ENCODE peak calls at places on chromosomes 5 and 9, in eight cellular contexts. J is AG10803; P is fibroblast of pulmonary artery; O is fibroblast of mammary gland; C is lung; Z is lower leg skin; B is CD8-positive, alpha-beta T cell; S is heart left ventricle. M is an unnamed sample.

GRCh38 chr5:26569241-26569928 is 469.0 kb downstream of the CDH9 start:
- DNase-seq in S (peak), P (no peak), C (no peak), J (no peak), B (no peak), O (no peak), Z (no peak), M (no peak)

GRCh38 chr9:133677126-133678010 is 41.2 kb downstream of the DBH start:
- DNase-seq in B (peak), J (no peak), Z (no peak), O (no peak), P (no peak), S (no peak), C (no peak), M (no peak)

GRCh38 chr9:135239769-135240141 is 152.3 kb downstream of the OLFM1 start:
- DNase-seq in B (no peak), O (no peak), C (no peak), J (no peak), S (no peak), Z (no peak), P (no peak), M (no peak)

GRCh38 chr5:885127-885442 is 7.5 kb downstream of the BRD9 start:
- DNase-seq in C (no peak), Z (no peak), B (no peak), J (no peak), O (no peak), P (no peak), S (no peak), M (no peak)

GRCh38 chr5:141172381-141173204 is at the start of gene PCDHB7:
- DNase-seq in C (no peak), B (peak), P (peak), Z (no peak), O (peak), J (peak), S (no peak), M (no peak)

GRCh38 chr5:179284751-179285191 is 60.5 kb downstream of the ADAMTS2 start:
- DNase-seq in Z (no peak), C (no peak), S (no peak), B (no peak), P (no peak), O (peak), J (no peak), M (no peak)

GRCh38 chr9:4750021-4750673 is 9.1 kb upstream of the AK3 start:
- DNase-seq in B (no peak), Z (no peak), S (no peak), O (peak), J (peak), C (no peak), P (peak), M (no peak)

GRCh38 chr9:2711716-2712115 is 5.6 kb upstream of the KCNV2 start:
- DNase-seq in P (no peak), B (no peak), Z (no peak), S (no peak), J (no peak), C (no peak), O (no peak), M (no peak)

GRCh38 chr5:116272281-116272941 is 187.6 kb downstream of the COMMD10 start:
- DNase-seq in O (peak), B (no peak), P (peak), C (no peak), J (peak), S (no peak), Z (peak), M (no peak)

GRCh38 chr9:16715404-16715803 is 155.1 kb downstream of the BNC2 start:
- DNase-seq in B (no peak), J (peak), O (peak), S (no peak), Z (no peak), C (no peak), P (peak), M (no peak)

GRCh38 chr9:88979021-88979420 is 12.2 kb upstream of the S1PR3 start:
- DNase-seq in Z (no peak), P (no peak), C (no peak), J (peak), O (no peak), B (no peak), S (no peak), M (no peak)

GRCh38 chr9:1386420-1386819 is 336.3 kb downstream of the DMRT2 start:
- DNase-seq in Z (no peak), J (no peak), B (no peak), O (no peak), C (no peak), P (no peak), S (no peak), M (no peak)

GRCh38 chr5:153784277-153784676 is 254.4 kb downstream of the FAM114A2 start:
- DNase-seq in P (no peak), O (peak), J (no peak), B (no peak), C (no peak), Z (no peak), S (no peak), M (no peak)

GRCh38 chr9:81632599-81632998 is 56.7 kb downstream of the TLE1 start:
- DNase-seq in J (peak), Z (no peak), S (no peak), B (no peak), O (peak), C (no peak), P (peak), M (no peak)

GRCh38 chr9:107087256-107087655 is 195.8 kb upstream of the RAD23B start:
- DNase-seq in B (no peak), C (no peak), O (no peak), J (peak), Z (no peak), S (no peak), P (peak), M (no peak)

GRCh38 chr5:151612689-151613427 is 21.7 kb upstream of the FAT2 start:
- DNase-seq in P (no peak), C (no peak), O (no peak), B (no peak), Z (no peak), J (no peak), S (no peak), M (no peak)

GRCh38 chr9:117757566-117757965 is 53.4 kb downstream of the TLR4 start:
- DNase-seq in O (no peak), C (no peak), P (no peak), Z (no peak), B (no peak), S (no peak), J (no peak), M (no peak)

GRCh38 chr9:113238859-113239231 is 17.5 kb downstream of the SLC31A1 start:
- DNase-seq in S (no peak), P (peak), B (no peak), J (peak), C (no peak), O (peak), Z (no peak), M (no peak)
- H3K4me3 ChIP-seq in S (no peak), P (no peak), B (no peak), J (no peak), C (no peak), O (no peak), Z (no peak), M (no peak)

GRCh38 chr5:5881294-5881693 is 458.8 kb downstream of the ICE1 start:
- DNase-seq in O (no peak), S (no peak), B (no peak), J (no peak), Z (no peak), P (no peak), C (no peak), M (no peak)
- TF ChIP-seq CTCF in O (no peak), S (no peak), B (no peak), J (no peak), Z (no peak), P (no peak), C (no peak), M (no peak)

GRCh38 chr5:72721844-72722243 is 94.6 kb upstream of the TNPO1 start:
- DNase-seq in C (no peak), S (no peak), J (no peak), O (no peak), B (no peak), Z (no peak), P (no peak), M (no peak)

GRCh38 chr5:72723584-72723983 is 92.9 kb upstream of the TNPO1 start:
- DNase-seq in S (no peak), O (peak), P (no peak), B (no peak), C (no peak), Z (no peak), J (no peak), M (no peak)

GRCh38 chr5:72720205-72720604 is 96.3 kb upstream of the TNPO1 start:
- DNase-seq in B (no peak), J (no peak), S (no peak), P (peak), Z (no peak), C (no peak), O (no peak), M (no peak)

GRCh38 chr5:72722792-72723402 is 93.6 kb upstream of the TNPO1 start:
- DNase-seq in Z (no peak), S (no peak), P (no peak), C (no peak), B (no peak), J (no peak), O (no peak), M (no peak)
- H3K4me3 ChIP-seq in Z (no peak), S (no peak), P (no peak), C (no peak), B (no peak), J (no peak), O (no peak), M (no peak)

GRCh38 chr9:95097279-95097678 is 220.2 kb downstream of the FANCC start:
- DNase-seq in P (no peak), Z (no peak), B (no peak), S (no peak), O (no peak), C (no peak), J (no peak), M (no peak)

GRCh38 chr9:95098391-95098921 is 219.1 kb downstream of the FANCC start:
- DNase-seq in P (no peak), O (no peak), C (no peak), Z (no peak), S (no peak), J (no peak), B (no peak), M (no peak)

GRCh38 chr9:95096807-95097206 is 220.7 kb downstream of the FANCC start:
- DNase-seq in Z (no peak), C (no peak), P (no peak), O (no peak), S (no peak), B (no peak), J (no peak), M (no peak)

GRCh38 chr9:95095619-95096355 is 221.7 kb downstream of the FANCC start:
- DNase-seq in O (no peak), P (no peak), Z (no peak), B (no peak), C (no peak), S (no peak), J (no peak), M (no peak)

GRCh38 chr9:95096381-95096780 is 221.1 kb downstream of the FANCC start:
- DNase-seq in O (no peak), P (no peak), J (no peak), S (no peak), C (no peak), B (no peak), Z (no peak), M (no peak)
- TF ChIP-seq CTCF in O (no peak), P (no peak), J (no peak), S (no peak), C (no peak), B (no peak), Z (no peak), M (no peak)

GRCh38 chr9:137417161-137418021 is 5.6 kb downstream of the EXD3 start:
- DNase-seq in J (no peak), Z (no peak), O (no peak), C (no peak), P (no peak), B (no peak), S (no peak), M (no peak)
- H3K4me3 ChIP-seq in J (no peak), Z (no peak), O (no peak), C (peak), P (no peak), B (peak), S (peak), M (peak)